ENCODE peak calls at places on chromosome 18, in nine cellular contexts. R is cardiac muscle cell, H is NCI-H2081, Z is GM12891, Q is NCI-H1092, M is T follicular helper cell, E is islet precursor cell, L is fibroblast of mammary gland, I is T-helper 1 cell. B is an unnamed sample.

GRCh38 chr18:62991959-62992358 is 276.6 kb downstream of the PHLPP1 start:
- DNase-seq in Q (no peak), M (no peak), I (no peak), R (no peak), H (no peak), L (no peak), E (no peak), Z (no peak), B (no peak)

GRCh38 chr18:79353238-79353637 is 42.5 kb upstream of the NFATC1 start:
- DNase-seq in I (no peak), L (no peak), M (no peak), H (no peak), R (peak; percentile 35), Q (no peak), Z (no peak), E (peak; percentile 83), B (peak; percentile 28)

GRCh38 chr18:31407649-31408048 is 31.1 kb downstream of the DSG4 start:
- DNase-seq in M (no peak), R (no peak), Q (no peak), H (no peak), L (no peak), I (no peak), E (no peak), Z (no peak), B (no peak)

GRCh38 chr18:52670903-52671302 is 330.9 kb downstream of the DCC start:
- DNase-seq in Z (no peak), L (peak; percentile 1), R (peak; percentile 46), E (no peak), H (peak; percentile 5), Q (peak; percentile 47), I (no peak), M (no peak), B (no peak)

GRCh38 chr18:51011709-51012108 is 18.3 kb upstream of the SMAD4 start:
- DNase-seq in H (no peak), E (no peak), Q (no peak), I (no peak), Z (no peak), R (no peak), L (no peak), M (no peak), B (no peak)

GRCh38 chr18:76897257-76897656 is 74.9 kb downstream of the ZNF236 start:
- DNase-seq in Z (no peak), H (no peak), I (no peak), M (no peak), Q (no peak), L (no peak), E (no peak), R (no peak), B (no peak)

GRCh38 chr18:2961828-2962227 is 51.1 kb downstream of the LPIN2 start:
- DNase-seq in R (peak; percentile 34), L (peak; percentile 55), Q (no peak), Z (no peak), I (peak; percentile 50), M (no peak), E (no peak), H (no peak), B (peak; percentile 44)

GRCh38 chr18:48866028-48866733 is 84.6 kb downstream of the SMAD7 start:
- DNase-seq in Z (no peak), E (no peak), Q (peak; percentile 95), I (no peak), L (peak; percentile 59), R (no peak), H (peak; percentile 78), M (no peak), B (no peak)

GRCh38 chr18:24499814-24500601 is 39.6 kb downstream of the HRH4 start:
- DNase-seq in I (no peak), E (no peak), L (peak; percentile 38), R (no peak), M (no peak), H (no peak), Q (no peak), Z (no peak), B (no peak)

GRCh38 chr18:9950289-9951016 is 36.6 kb downstream of the VAPA start:
- DNase-seq in E (no peak), Z (no peak), M (no peak), R (no peak), H (no peak), Q (no peak), I (no peak), L (peak; percentile 47), B (no peak)

GRCh38 chr18:8898990-8899389 is 193.6 kb downstream of the MTCL1 start:
- DNase-seq in M (no peak), Q (no peak), E (no peak), H (no peak), Z (no peak), I (no peak), L (no peak), R (no peak), B (no peak)

GRCh38 chr18:22816266-22817176 is 116.6 kb upstream of the RBBP8 start:
- DNase-seq in H (no peak), M (no peak), I (no peak), E (no peak), Q (peak; percentile 8), Z (no peak), R (peak; percentile 30), L (no peak), B (no peak)

GRCh38 chr18:56575819-56576663 is 62.4 kb downstream of the TXNL1 start:
- DNase-seq in E (no peak), Z (peak; percentile 12), I (peak; percentile 11), Q (peak; percentile 11), H (peak; percentile 4), R (peak; percentile 66), L (peak; percentile 72), M (no peak), B (no peak)

GRCh38 chr18:48674198-48674721 is 135.4 kb downstream of the CTIF start:
- DNase-seq in E (no peak), R (no peak), H (no peak), L (peak; percentile 44), M (no peak), I (no peak), Q (no peak), Z (no peak), B (no peak)

GRCh38 chr18:23207191-23207955 is 72.1 kb downstream of the CABLES1 start:
- DNase-seq in H (no peak), Z (no peak), R (no peak), M (no peak), E (no peak), L (peak; percentile 30), Q (no peak), I (no peak), B (no peak)

GRCh38 chr18:31555971-31556747 is 35.5 kb upstream of the TTR start:
- DNase-seq in I (peak; percentile 50), R (peak; percentile 68), Z (no peak), M (peak; percentile 2), E (peak; percentile 68), L (peak; percentile 76), Q (peak; percentile 66), H (peak; percentile 48), B (no peak)

GRCh38 chr18:13227910-13228309 is 9.3 kb downstream of the LDLRAD4 start:
- DNase-seq in H (no peak), M (no peak), Z (no peak), Q (no peak), I (no peak), E (peak; percentile 41), L (no peak), R (no peak), B (no peak)

GRCh38 chr18:41099451-41099850 is 855.6 kb upstream of the PIK3C3 start:
- DNase-seq in I (no peak), H (no peak), M (no peak), L (no peak), Z (no peak), E (no peak), R (no peak), Q (no peak), B (no peak)

GRCh38 chr18:3207565-3207964 is 12.2 kb downstream of the MYOM1 start:
- DNase-seq in E (peak; percentile 66), L (peak; percentile 18), Q (no peak), M (no peak), H (no peak), I (no peak), R (no peak), Z (no peak), B (no peak)

GRCh38 chr18:2415656-2416055 is 155.6 kb downstream of the METTL4 start:
- DNase-seq in Q (no peak), R (no peak), M (no peak), L (peak; percentile 2), E (no peak), H (no peak), Z (no peak), I (no peak), B (no peak)

GRCh38 chr18:3972291-3972985 is 482.7 kb downstream of the DLGAP1 start:
- DNase-seq in R (no peak), E (no peak), L (peak; percentile 33), Z (no peak), M (no peak), I (no peak), H (no peak), Q (no peak), B (no peak)

GRCh38 chr18:63216911-63217311 is 102.7 kb downstream of the BCL2 start:
- DNase-seq in R (no peak), M (no peak), Z (no peak), L (no peak), Q (no peak), E (no peak), H (no peak), I (peak; percentile 80), B (no peak)

GRCh38 chr18:58756596-58757240 is 85.5 kb downstream of the MALT1 start:
- DNase-seq in Q (no peak), M (no peak), Z (no peak), I (no peak), R (no peak), L (no peak), H (no peak), E (peak; percentile 35), B (no peak)

GRCh38 chr18:8361941-8362471 is 247.2 kb upstream of the RAB12 start:
- DNase-seq in M (no peak), E (peak; percentile 39), H (no peak), Z (no peak), R (no peak), I (no peak), L (no peak), Q (no peak), B (no peak)

GRCh38 chr18:59787998-59788875 is 91.0 kb upstream of the CCBE1 start:
- DNase-seq in Q (no peak), M (no peak), H (no peak), E (peak; percentile 64), Z (no peak), R (no peak), I (no peak), L (peak; percentile 90), B (no peak)

GRCh38 chr18:79575891-79576685 is 103.5 kb upstream of the CTDP1 start:
- DNase-seq in L (peak; percentile 38), Z (no peak), M (no peak), H (peak; percentile 4), I (no peak), Q (peak; percentile 95), R (no peak), E (peak; percentile 49), B (peak; percentile 54)

GRCh38 chr18:64668563-64668962 is 519.7 kb upstream of the LINC00305 start:
- DNase-seq in H (no peak), R (no peak), E (no peak), M (no peak), Q (no peak), Z (no peak), I (no peak), L (no peak), B (no peak)

GRCh38 chr18:74796928-74797576 is 199.4 kb downstream of the ZNF407 start:
- DNase-seq in M (no peak), I (peak; percentile 8), Z (no peak), H (peak; percentile 63), L (peak; percentile 66), E (peak; percentile 62), R (peak; percentile 61), Q (peak; percentile 53), B (no peak)

GRCh38 chr18:57802869-57803118 is 321 bp downstream of the ATP8B1 start:
- DNase-seq in H (no peak), Q (no peak), R (no peak), M (no peak), E (no peak), Z (no peak), L (no peak), I (no peak), B (no peak)

GRCh38 chr18:54926593-54927297 is 32.5 kb downstream of the CCDC68 start:
- DNase-seq in R (no peak), I (no peak), Q (no peak), Z (no peak), H (no peak), L (peak; percentile 35), E (no peak), M (no peak), B (no peak)

GRCh38 chr18:56067216-56067611 is 479.2 kb upstream of the TCF4 start:
- DNase-seq in R (no peak), L (peak; percentile 56), H (no peak), Q (no peak), M (no peak), Z (no peak), E (no peak), I (no peak), B (no peak)

B was measured in C1 segment of cervical spinal cord.